ENCODE peak calls at places on chromosome 11, in ten cellular contexts. B is fibroblast of the aortic adventitia, I is NCI-H526, G is T-helper 9 cell, H is nucleus accumbens, A is iPS-NIHi11, L is H54, E is right atrium auricular region, W is NCI-H1105 treated with DMSO at 0.1 percent for 48 hours, M is brain microvascular endothelial cell. J is an unnamed sample.

GRCh38 chr11:128916037-128916572 is 24.9 kb downstream of the KCNJ5 start:
- DNase-seq in B (no peak), I (no peak), G (no peak), H (no peak), A (no peak), L (no peak), E (no peak), W (no peak), M (no peak), J (no peak)

GRCh38 chr11:44526438-44526837 is 39.0 kb upstream of the CD82 start:
- DNase-seq in B (no peak), I (no peak), G (no peak), H (no peak), A (no peak), L (no peak), E (no peak), W (no peak), M (no peak), J (no peak)

GRCh38 chr11:72293910-72294533 is 50.0 kb upstream of the PHOX2A start:
- DNase-seq in B (no peak), I (no peak), G (no peak), H (no peak), A (no peak), L (no peak), E (no peak), W (no peak), M (no peak), J (no peak)

GRCh38 chr11:126007263-126007662 is 55.4 kb downstream of the CDON start:
- DNase-seq in B (peak; percentile 35), I (no peak), G (no peak), H (no peak), A (no peak), L (peak; percentile 5), E (no peak), W (no peak), M (peak; percentile 41), J (no peak)

GRCh38 chr11:129348813-129349212 is 26.8 kb upstream of the BARX2 start:
- DNase-seq in B (no peak), I (no peak), G (no peak), H (no peak), A (no peak), L (no peak), E (no peak), W (no peak), M (no peak), J (no peak)

GRCh38 chr11:6328321-6328720 is 8.0 kb upstream of the CAVIN3 start:
- DNase-seq in B (peak; percentile 85), I (no peak), G (no peak), H (no peak), A (no peak), L (no peak), E (no peak), W (no peak), M (no peak), J (no peak)

GRCh38 chr11:36073411-36074203 is 129.7 kb downstream of the LDLRAD3 start:
- DNase-seq in B (peak; percentile 63), I (peak; percentile 78), G (no peak), H (peak; percentile 65), A (no peak), L (peak; percentile 26), E (no peak), W (no peak), M (peak; percentile 73), J (no peak)

GRCh38 chr11:33895752-33896137 is 3.9 kb upstream of the LMO2 start:
- DNase-seq in B (no peak), I (peak; percentile 26), G (no peak), H (no peak), A (no peak), L (no peak), E (no peak), W (peak; percentile 88), M (no peak), J (no peak)

GRCh38 chr11:46682773-46683752 is 17.4 kb downstream of the ARHGAP1 start:
- DNase-seq in B (peak; percentile 38), I (no peak), G (no peak), H (no peak), A (no peak), L (no peak), E (no peak), W (no peak), M (no peak), J (no peak)

GRCh38 chr11:126467471-126467870 is 112.0 kb downstream of the ST3GAL4 start:
- DNase-seq in B (no peak), I (no peak), G (no peak), H (no peak), A (no peak), L (no peak), E (no peak), W (no peak), M (no peak), J (no peak)

GRCh38 chr11:59356561-59356960 is 2.1 kb upstream of the OR5AN1 start:
- DNase-seq in B (no peak), I (no peak), G (no peak), H (no peak), A (no peak), L (no peak), E (no peak), W (no peak), M (no peak), J (no peak)

GRCh38 chr11:19646921-19647320 is 65.7 kb upstream of the NAV2 start:
- DNase-seq in B (peak; percentile 87), I (no peak), G (no peak), H (no peak), A (no peak), L (no peak), E (no peak), W (no peak), M (peak; percentile 88), J (no peak)